ENCODE peak calls at places on chromosomes 4 and X, in ten cellular contexts. U is A549, D is transverse colon, Z is upper lobe of left lung, O is H1, L is stomach, F is esophagus muscularis mucosa, A is sigmoid colon, K is suprapubic skin, M is K562. G is an unnamed sample.

GRCh38 chr4:10635096-10635495 is 49.5 kb downstream of the CLNK start:
- DNase-seq in U (no peak), D (no peak), Z (no peak), O (no peak), L (no peak), F (no peak), A (no peak), K (no peak), M (no peak), G (no peak)

GRCh38 chr4:2269618-2270163 is 7.8 kb upstream of the MXD4 start:
- DNase-seq in U (no peak), D (no peak), Z (peak), O (no peak), L (no peak), F (no peak), A (no peak), K (no peak), M (no peak), G (no peak)

GRCh38 chr4:145773581-145774234 is 93.8 kb downstream of the C4orf51 start:
- DNase-seq in U (no peak), D (peak), Z (no peak), O (no peak), L (no peak), F (peak), A (peak), K (no peak), M (no peak), G (no peak)

GRCh38 chr4:8765084-8765483 is 106.6 kb downstream of the HMX1 start:
- DNase-seq in U (no peak), D (no peak), Z (no peak), O (no peak), L (no peak), F (no peak), A (peak), K (peak), M (no peak), G (no peak)

GRCh38 chr4:37628977-37629609 is 57.1 kb downstream of the RELL1 start:
- DNase-seq in U (peak), D (no peak), Z (no peak), O (no peak), L (peak), F (peak), A (peak), K (peak), M (peak), G (no peak)

GRCh38 chr4:624705-625590 is at the start of gene PDE6B:
- DNase-seq in U (no peak), D (no peak), Z (peak), O (no peak), L (no peak), F (no peak), A (no peak), K (peak), M (no peak), G (no peak)

GRCh38 chr4:186570193-186570996 is 15.0 kb upstream of the MTNR1A start:
- DNase-seq in U (no peak), D (peak), Z (no peak), O (no peak), L (peak), F (no peak), A (no peak), K (no peak), M (no peak), G (no peak)

GRCh38 chr4:3432381-3432790 is 9.4 kb upstream of the HGFAC start:
- DNase-seq in U (no peak), D (no peak), Z (peak), O (no peak), L (no peak), F (no peak), A (no peak), K (no peak), M (no peak), G (no peak)

GRCh38 chr4:8297691-8298485 is 28.3 kb downstream of the HTRA3 start:
- DNase-seq in U (no peak), D (peak), Z (peak), O (no peak), L (no peak), F (no peak), A (peak), K (peak), M (no peak), G (peak)

GRCh38 chrX:41238543-41238942 is 95.4 kb upstream of the DDX3X start:
- DNase-seq in U (no peak), D (no peak), Z (no peak), O (no peak), L (no peak), F (no peak), A (no peak), K (no peak), M (no peak), G (no peak)

GRCh38 chr4:114561590-114561989 is 37.0 kb upstream of the UGT8 start:
- DNase-seq in U (no peak), D (peak), Z (no peak), O (no peak), L (peak), F (no peak), A (no peak), K (no peak), M (no peak), G (no peak)

GRCh38 chrX:70033348-70033747 is 16.4 kb downstream of the AWAT2 start:
- DNase-seq in U (peak), D (no peak), Z (no peak), O (no peak), L (peak), F (no peak), A (no peak), K (no peak), M (peak), G (no peak)

GRCh38 chr4:102585329-102585728 is 84.2 kb downstream of the NFKB1 start:
- DNase-seq in U (no peak), D (no peak), Z (no peak), O (no peak), L (no peak), F (no peak), A (no peak), K (no peak), M (no peak), G (no peak)
- TF ChIP-seq EP300 in U (no peak), D (no peak), Z (no peak), O (no peak), L (no peak), F (no peak), A (no peak), K (no peak), M (no peak), G (no peak)

GRCh38 chrX:153430796-153431195 is 15.1 kb downstream of the TREX2 start:
- DNase-seq in U (no peak), D (no peak), Z (no peak), O (no peak), L (no peak), F (no peak), A (no peak), K (peak), M (no peak), G (no peak)
- TF ChIP-seq EP300 in U (no peak), D (no peak), Z (no peak), O (no peak), L (no peak), F (no peak), A (no peak), K (no peak), M (no peak), G (no peak)

GRCh38 chr4:54005475-54005874 is 58.9 kb downstream of the CHIC2 start:
- DNase-seq in U (no peak), D (no peak), Z (no peak), O (no peak), L (no peak), F (no peak), A (no peak), K (no peak), M (no peak), G (no peak)
- TF ChIP-seq EP300 in U (no peak), D (no peak), Z (no peak), O (no peak), L (no peak), F (no peak), A (no peak), K (no peak), M (no peak), G (no peak)

GRCh38 chr4:116838609-116839008 is 246.8 kb downstream of the TRAM1L1 start:
- DNase-seq in U (no peak), D (no peak), Z (no peak), O (no peak), L (no peak), F (no peak), A (no peak), K (no peak), M (no peak), G (no peak)

DNA sequence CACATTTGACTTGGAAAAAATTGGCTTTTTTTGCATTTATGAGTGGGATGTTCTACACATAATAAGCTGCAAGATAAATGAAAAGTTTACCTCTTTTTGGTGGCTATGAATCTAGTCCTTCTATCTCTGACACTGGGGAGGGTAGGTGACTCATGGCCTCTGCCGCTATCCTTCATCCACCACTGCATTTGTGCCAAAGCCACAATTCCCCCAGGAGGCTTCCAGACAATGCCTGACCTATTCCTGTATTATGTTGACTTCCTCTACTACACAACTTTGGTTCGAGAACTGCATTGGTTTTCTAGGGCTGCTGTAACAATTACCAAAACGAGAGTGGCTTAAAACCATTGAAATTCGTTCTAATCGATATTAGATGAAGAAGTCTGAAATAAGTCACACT is 245.6 kb downstream of the TRAM1L1 start:
- DNase-seq in U (no peak), D (no peak), Z (no peak), O (no peak), L (no peak), F (no peak), A (no peak), K (no peak), M (no peak), G (no peak)
- TF ChIP-seq EP300 in U (no peak), D (no peak), Z (no peak), O (no peak), L (no peak), F (no peak), A (no peak), K (no peak), M (no peak), G (no peak)

GRCh38 chr4:148226341-148226740 is 215.9 kb downstream of the NR3C2 start:
- DNase-seq in U (no peak), D (no peak), Z (no peak), O (no peak), L (no peak), F (no peak), A (no peak), K (no peak), M (no peak), G (no peak)
- TF ChIP-seq EP300 in U (no peak), D (no peak), Z (no peak), O (no peak), L (no peak), F (no peak), A (no peak), K (no peak), M (no peak), G (no peak)

GRCh38 chr4:75287738-75288517 is 226.3 kb downstream of the RCHY1 start:
- DNase-seq in U (no peak), D (no peak), Z (no peak), O (no peak), L (no peak), F (no peak), A (no peak), K (no peak), M (no peak), G (no peak)

GRCh38 chr4:75285837-75286236 is 228.4 kb downstream of the RCHY1 start:
- DNase-seq in U (no peak), D (no peak), Z (no peak), O (no peak), L (no peak), F (no peak), A (no peak), K (no peak), M (no peak), G (no peak)

DNA sequence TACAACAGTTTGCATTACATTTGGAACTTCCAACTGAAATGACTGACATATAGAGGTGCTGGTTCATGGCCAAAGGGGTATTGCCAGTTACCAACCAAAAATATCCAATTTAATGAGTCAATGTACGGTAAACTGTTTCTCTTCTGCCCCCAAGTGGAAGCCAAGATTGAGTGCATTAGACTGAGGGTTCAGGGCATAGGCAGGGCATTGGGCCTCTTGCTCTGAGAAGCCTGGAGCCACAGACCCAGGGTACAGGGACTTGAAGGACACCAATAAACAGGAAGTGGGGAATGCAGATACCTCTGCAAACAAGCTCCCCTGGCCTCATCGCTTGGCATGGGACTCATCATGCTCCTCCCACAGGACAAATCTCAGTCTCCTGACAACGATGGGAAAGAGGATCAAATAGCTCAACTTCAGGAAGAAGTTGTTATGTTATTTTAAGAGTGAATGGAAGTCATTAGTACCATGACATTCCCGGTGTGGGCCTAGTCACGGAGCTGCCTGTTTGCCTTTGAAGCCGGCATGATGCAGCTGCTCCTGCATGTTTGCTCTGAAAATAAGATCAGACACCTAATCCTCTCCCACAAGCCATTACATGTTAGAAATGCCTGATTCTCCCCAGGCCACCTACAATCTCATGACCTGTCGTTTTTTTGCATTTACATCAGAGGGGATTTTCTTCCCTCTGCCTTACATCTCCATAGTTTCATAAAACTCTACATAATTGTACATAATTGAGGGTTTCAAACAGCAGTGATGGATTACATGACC is 224.2 kb downstream of the RCHY1 start:
- DNase-seq in U (no peak), D (peak), Z (no peak), O (peak), L (peak), F (no peak), A (no peak), K (no peak), M (no peak), G (no peak)
- TF ChIP-seq EP300 in U (no peak), D (no peak), Z (no peak), O (no peak), L (no peak), F (no peak), A (no peak), K (no peak), M (no peak), G (no peak)

GRCh38 chrX:134258202-134258601 is 21.2 kb downstream of the CCDC160 start:
- DNase-seq in U (no peak), D (no peak), Z (no peak), O (no peak), L (no peak), F (no peak), A (no peak), K (no peak), M (no peak), G (no peak)
- TF ChIP-seq EP300 in U (no peak), D (no peak), Z (no peak), O (no peak), L (no peak), F (no peak), A (no peak), K (no peak), M (peak), G (no peak)